ENCODE peak calls at places on chromosomes 3 and 15, in four cellular contexts. One of them, this sample, is unnamed.
A peak's percentile ranks its signal among the peaks of the same experiment; 100 is the strongest.

GRCh38 chr3:52054689-52055511 is 1.5 kb downstream of the DUSP7 start:
- DNase-seq in endothelial cell: peak; percentile 26
- DNase-seq in activated CD8-positive, alpha-beta T cell treated with anti-CD3 and anti-CD28 coated beads for 36 hours: peak; percentile 51
- DNase-seq in chondrocyte: no peak
- DNase-seq in this sample: peak; percentile 36

GRCh38 chr3:27559835-27560234 is 75.7 kb upstream of the SLC4A7 start:
- DNase-seq in endothelial cell: no peak
- DNase-seq in chondrocyte: no peak
- DNase-seq in activated CD8-positive, alpha-beta T cell treated with anti-CD3 and anti-CD28 coated beads for 36 hours: no peak
- DNase-seq in this sample: no peak

GRCh38 chr3:170162630-170163029 is 18.9 kb downstream of the PHC3 start:
- DNase-seq in endothelial cell: no peak
- DNase-seq in chondrocyte: no peak
- DNase-seq in activated CD8-positive, alpha-beta T cell treated with anti-CD3 and anti-CD28 coated beads for 36 hours: no peak
- DNase-seq in this sample: no peak

GRCh38 chr3:138326866-138327595 is 2.6 kb downstream of the NME9 start:
- DNase-seq in activated CD8-positive, alpha-beta T cell treated with anti-CD3 and anti-CD28 coated beads for 36 hours: no peak
- DNase-seq in endothelial cell: no peak
- DNase-seq in chondrocyte: no peak
- DNase-seq in this sample: no peak

GRCh38 chr15:38398134-38398533 is 55.8 kb upstream of the FAM98B start:
- DNase-seq in activated CD8-positive, alpha-beta T cell treated with anti-CD3 and anti-CD28 coated beads for 36 hours: no peak
- DNase-seq in endothelial cell: no peak
- DNase-seq in chondrocyte: no peak
- DNase-seq in this sample: no peak

GRCh38 chr3:140056047-140056446 is 121.1 kb downstream of the CLSTN2 start:
- DNase-seq in activated CD8-positive, alpha-beta T cell treated with anti-CD3 and anti-CD28 coated beads for 36 hours: no peak
- DNase-seq in chondrocyte: no peak
- DNase-seq in endothelial cell: no peak
- DNase-seq in this sample: no peak

GRCh38 chr3:185820973-185821758 is 3.7 kb downstream of the IGF2BP2 start:
- DNase-seq in chondrocyte: no peak
- DNase-seq in activated CD8-positive, alpha-beta T cell treated with anti-CD3 and anti-CD28 coated beads for 36 hours: no peak
- DNase-seq in endothelial cell: no peak
- DNase-seq in this sample: no peak

GRCh38 chr15:62163847-62164499 is 1.1 kb downstream of the C2CD4B start:
- DNase-seq in activated CD8-positive, alpha-beta T cell treated with anti-CD3 and anti-CD28 coated beads for 36 hours: no peak
- DNase-seq in chondrocyte: no peak
- DNase-seq in endothelial cell: peak; percentile 44
- DNase-seq in this sample: peak; percentile 8

GRCh38 chr15:84747423-84748273 is 744 bp upstream of the ZNF592 start:
- DNase-seq in chondrocyte: peak; percentile 94
- DNase-seq in endothelial cell: peak; percentile 74
- DNase-seq in activated CD8-positive, alpha-beta T cell treated with anti-CD3 and anti-CD28 coated beads for 36 hours: peak; percentile 82
- DNase-seq in this sample: peak; percentile 66

GRCh38 chr3:46968783-46969428 is 7.6 kb downstream of the CCDC12 start:
- DNase-seq in activated CD8-positive, alpha-beta T cell treated with anti-CD3 and anti-CD28 coated beads for 36 hours: no peak
- DNase-seq in chondrocyte: no peak
- DNase-seq in endothelial cell: no peak
- DNase-seq in this sample: no peak

GRCh38 chr3:186996356-186996755 is 66.0 kb downstream of the ST6GAL1 start:
- DNase-seq in activated CD8-positive, alpha-beta T cell treated with anti-CD3 and anti-CD28 coated beads for 36 hours: no peak
- DNase-seq in endothelial cell: no peak
- DNase-seq in chondrocyte: no peak
- DNase-seq in this sample: no peak

GRCh38 chr3:104629038-104629437 is 737.7 kb upstream of the ALCAM start:
- DNase-seq in chondrocyte: no peak
- DNase-seq in endothelial cell: no peak
- DNase-seq in activated CD8-positive, alpha-beta T cell treated with anti-CD3 and anti-CD28 coated beads for 36 hours: no peak
- DNase-seq in this sample: no peak

GRCh38 chr15:80615783-80616391 is 79.2 kb upstream of the ABHD17C start:
- DNase-seq in chondrocyte: no peak
- DNase-seq in activated CD8-positive, alpha-beta T cell treated with anti-CD3 and anti-CD28 coated beads for 36 hours: no peak
- DNase-seq in endothelial cell: no peak
- DNase-seq in this sample: no peak

GRCh38 chr3:46270474-46270873 is 28.2 kb downstream of the CCR3 start:
- DNase-seq in activated CD8-positive, alpha-beta T cell treated with anti-CD3 and anti-CD28 coated beads for 36 hours: no peak
- DNase-seq in endothelial cell: no peak
- DNase-seq in chondrocyte: no peak
- DNase-seq in this sample: no peak

GRCh38 chr3:151395806-151396205 is 11.3 kb upstream of the P2RY12 start:
- DNase-seq in endothelial cell: no peak
- DNase-seq in chondrocyte: no peak
- DNase-seq in activated CD8-positive, alpha-beta T cell treated with anti-CD3 and anti-CD28 coated beads for 36 hours: no peak
- DNase-seq in this sample: no peak

DNA sequence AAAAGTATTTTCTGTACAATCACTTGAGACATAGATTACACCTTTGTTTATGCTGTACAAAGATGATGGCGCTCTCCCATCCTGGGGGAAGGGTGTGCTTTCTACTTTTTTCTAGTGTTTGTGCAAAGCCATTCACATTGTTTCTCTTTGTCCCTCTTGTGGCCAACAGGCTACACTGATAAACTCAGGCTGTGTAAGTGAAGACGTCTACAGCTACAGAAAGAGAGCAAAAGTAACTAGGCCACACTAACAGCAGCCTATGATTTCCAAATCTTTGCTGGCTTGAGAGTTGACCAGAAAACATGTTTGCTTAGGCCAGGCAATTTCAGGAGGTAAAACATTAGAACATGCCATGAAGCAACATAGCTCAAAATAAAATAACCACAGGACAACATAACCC is 75.1 kb downstream of the FOXB1 start:
- DNase-seq in activated CD8-positive, alpha-beta T cell treated with anti-CD3 and anti-CD28 coated beads for 36 hours: no peak
- DNase-seq in chondrocyte: no peak
- DNase-seq in endothelial cell: peak; percentile 11
- DNase-seq in this sample: no peak
- TF ChIP-seq CTCF in activated CD8-positive, alpha-beta T cell treated with anti-CD3 and anti-CD28 coated beads for 36 hours: no peak
- TF ChIP-seq CTCF in chondrocyte: peak; percentile 55
- TF ChIP-seq CTCF in endothelial cell: peak; percentile 67
- TF ChIP-seq CTCF in this sample: peak; percentile 62

DNA sequence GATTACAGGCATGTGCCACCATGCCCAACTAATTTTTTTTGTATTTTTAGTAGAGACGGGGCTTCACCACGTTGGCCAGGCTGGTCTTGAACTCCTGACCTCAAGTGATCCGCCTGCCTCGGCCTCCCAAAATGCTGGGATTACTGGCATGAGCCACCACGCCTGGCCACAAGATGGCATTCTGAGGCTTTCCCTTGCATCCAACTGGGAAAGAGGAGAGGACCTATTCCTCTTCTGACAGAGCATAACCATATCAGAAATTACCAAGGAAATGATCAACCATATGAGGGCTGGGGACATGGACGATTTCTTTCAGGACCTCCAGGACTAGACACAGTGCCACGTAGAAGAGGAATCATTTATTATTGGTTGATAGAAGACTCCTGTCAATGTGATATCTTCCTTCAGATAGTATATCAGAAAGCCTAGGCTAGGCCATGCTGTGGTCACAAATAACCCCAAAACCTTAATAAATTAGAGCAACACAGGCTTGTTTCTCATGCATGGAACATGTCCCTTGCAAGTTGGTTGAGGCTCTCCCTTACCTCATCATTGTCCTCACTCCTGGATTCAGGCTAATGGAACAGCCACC is 372.3 kb upstream of the IL12A start:
- DNase-seq in activated CD8-positive, alpha-beta T cell treated with anti-CD3 and anti-CD28 coated beads for 36 hours: no peak
- DNase-seq in chondrocyte: no peak
- DNase-seq in endothelial cell: peak; percentile 55
- DNase-seq in this sample: no peak
- TF ChIP-seq CTCF in activated CD8-positive, alpha-beta T cell treated with anti-CD3 and anti-CD28 coated beads for 36 hours: no peak
- TF ChIP-seq CTCF in chondrocyte: peak; percentile 95
- TF ChIP-seq CTCF in endothelial cell: peak; percentile 45
- TF ChIP-seq CTCF in this sample: peak; percentile 60

DNA sequence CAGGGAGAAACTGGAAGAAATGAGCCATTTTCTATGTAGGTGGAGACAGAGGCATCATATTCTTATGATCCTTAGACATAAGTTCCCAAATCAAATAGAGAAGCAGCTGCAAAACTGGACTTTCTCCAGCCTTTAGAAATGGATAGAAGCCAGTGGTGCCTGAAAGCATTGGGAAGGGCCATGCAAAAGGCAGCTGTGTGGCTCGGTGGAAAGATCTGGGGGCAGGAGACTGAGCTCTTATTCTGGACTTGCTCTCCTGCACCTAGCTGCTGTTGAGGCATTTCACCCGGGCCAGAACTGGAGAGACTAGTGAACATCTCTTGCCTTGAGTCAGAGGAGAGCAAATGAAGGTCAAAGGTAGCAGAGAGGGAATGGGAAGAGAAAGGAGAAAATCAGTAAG is 73.1 kb downstream of the TFG start:
- DNase-seq in activated CD8-positive, alpha-beta T cell treated with anti-CD3 and anti-CD28 coated beads for 36 hours: no peak
- DNase-seq in chondrocyte: no peak
- DNase-seq in endothelial cell: no peak
- DNase-seq in this sample: no peak
- TF ChIP-seq CTCF in activated CD8-positive, alpha-beta T cell treated with anti-CD3 and anti-CD28 coated beads for 36 hours: no peak
- TF ChIP-seq CTCF in chondrocyte: no peak
- TF ChIP-seq CTCF in endothelial cell: no peak
- TF ChIP-seq CTCF in this sample: no peak

GRCh38 chr15:92355307-92355706 is 38.4 kb upstream of the ST8SIA2 start:
- DNase-seq in activated CD8-positive, alpha-beta T cell treated with anti-CD3 and anti-CD28 coated beads for 36 hours: no peak
- DNase-seq in chondrocyte: no peak
- DNase-seq in endothelial cell: no peak
- DNase-seq in this sample: no peak
- TF ChIP-seq CTCF in activated CD8-positive, alpha-beta T cell treated with anti-CD3 and anti-CD28 coated beads for 36 hours: no peak
- TF ChIP-seq CTCF in chondrocyte: no peak
- TF ChIP-seq CTCF in endothelial cell: no peak
- TF ChIP-seq CTCF in this sample: no peak

DNA sequence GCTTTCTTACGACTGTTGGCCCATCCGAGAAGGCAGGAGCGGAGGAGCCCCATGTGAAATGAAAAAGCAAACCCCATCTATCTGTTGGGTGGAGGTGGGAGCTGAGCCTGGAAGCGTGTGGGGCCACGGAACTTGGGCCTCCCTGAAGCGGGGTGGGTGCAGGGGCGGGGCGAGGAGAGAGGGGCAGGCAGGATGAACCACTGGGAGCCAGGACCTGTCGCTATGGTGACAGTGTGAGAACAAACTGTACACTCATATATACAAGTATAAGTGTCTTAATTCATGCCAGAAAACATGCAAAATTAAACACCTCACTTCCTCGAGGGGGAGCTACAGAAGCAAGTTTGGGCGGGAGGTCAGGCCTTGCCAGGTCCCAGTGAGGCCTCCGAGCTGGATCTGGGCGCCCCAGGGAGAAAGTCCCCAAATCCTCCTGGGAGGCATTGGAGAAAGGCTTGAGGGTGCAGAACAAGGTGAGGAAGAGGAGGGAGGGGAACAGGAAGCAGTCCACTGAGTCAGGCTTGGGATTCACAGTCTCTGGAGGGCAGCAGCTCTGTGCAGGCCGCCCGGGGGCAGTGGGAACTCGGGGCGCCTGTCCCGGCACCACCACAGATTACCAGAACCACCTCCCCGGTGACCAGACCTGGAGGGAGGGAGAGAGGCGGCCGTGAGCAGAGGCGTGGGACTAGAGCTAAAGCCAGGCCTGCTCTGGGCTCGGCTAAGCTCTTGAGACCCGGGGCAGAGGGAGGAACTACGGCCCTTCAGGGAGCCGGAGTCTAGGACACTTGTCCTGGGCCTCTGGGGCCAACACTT is 34.8 kb downstream of the RBPMS2 start:
- DNase-seq in chondrocyte: no peak
- DNase-seq in activated CD8-positive, alpha-beta T cell treated with anti-CD3 and anti-CD28 coated beads for 36 hours: no peak
- DNase-seq in endothelial cell: no peak
- DNase-seq in this sample: no peak
- TF ChIP-seq CTCF in chondrocyte: peak; percentile 57
- TF ChIP-seq CTCF in activated CD8-positive, alpha-beta T cell treated with anti-CD3 and anti-CD28 coated beads for 36 hours: no peak
- TF ChIP-seq CTCF in endothelial cell: no peak
- TF ChIP-seq CTCF in this sample: no peak

This sample was measured in neural crest cell.